ENCODE peak calls at places on chromosomes 6 and 20, in four cellular contexts. R, D, V and L are unnamed samples.

GRCh38 chr6:45640081-45640491 is 262.4 kb upstream of the SUPT3H start:
- DNase-seq in R (no peak), D (no peak), V (no peak), L (no peak)

GRCh38 chr20:13525225-13525940 is 113.3 kb downstream of the TASP1 start:
- DNase-seq in R (no peak), D (no peak), V (no peak), L (no peak)

GRCh38 chr6:15522026-15522425 is 140.8 kb downstream of the DTNBP1 start:
- DNase-seq in R (no peak), D (no peak), V (no peak), L (no peak)

GRCh38 chr20:55253765-55254164 is 751.6 kb downstream of the CBLN4 start:
- DNase-seq in R (no peak), D (no peak), V (no peak), L (no peak)

GRCh38 chr6:108968325-108968724 is 120.1 kb downstream of the ARMC2 start:
- DNase-seq in R (no peak), D (no peak), V (no peak), L (peak)

GRCh38 chr6:111767752-111768430 is 105.4 kb downstream of the FYN start:
- DNase-seq in R (no peak), D (no peak), V (no peak), L (no peak)

GRCh38 chr6:43970068-43970912 is 157.0 kb downstream of the MRPL14 start:
- DNase-seq in R (no peak), D (no peak), V (no peak), L (no peak)

GRCh38 chr6:52551483-52552277 is 25.2 kb downstream of the TRAM2 start:
- DNase-seq in R (peak), D (peak), V (peak), L (peak)

GRCh38 chr20:48983423-48984400 is 62.2 kb downstream of the ARFGEF2 start:
- DNase-seq in R (no peak), D (no peak), V (no peak), L (no peak)

GRCh38 chr6:38489951-38490350 is 149.8 kb downstream of the BTBD9 start:
- DNase-seq in R (no peak), D (no peak), V (no peak), L (no peak)

GRCh38 chr20:64006902-64007301 is 26.0 kb downstream of the PRPF6 start:
- DNase-seq in R (no peak), D (no peak), V (no peak), L (no peak)

GRCh38 chr6:129094147-129094546 is 211.2 kb downstream of the LAMA2 start:
- DNase-seq in R (no peak), D (no peak), V (no peak), L (no peak)

GRCh38 chr6:73156793-73157767 is 68.2 kb downstream of the KHDC1L start:
- DNase-seq in R (no peak), D (no peak), V (no peak), L (no peak)